ENCODE peak calls at places on chromosomes 16 and 17, in four cellular contexts. S, A, X and F are unnamed samples.

GRCh38 chr17:20896153-20896649 is 146.6 kb downstream of the USP22 start:
- DNase-seq in S (peak), A (no peak), X (no peak), F (peak)

GRCh38 chr17:4856937-4857314 is 23.8 kb downstream of the MINK1 start:
- DNase-seq in S (no peak), A (no peak), X (no peak), F (no peak)

GRCh38 chr16:89525146-89525913 is 17.1 kb downstream of the SPG7 start:
- DNase-seq in S (peak), A (no peak), X (no peak), F (no peak)

GRCh38 chr17:39209317-39210092 is 9.4 kb downstream of the RPL19 start:
- DNase-seq in S (peak), A (peak), X (no peak), F (peak)

GRCh38 chr16:53991181-53992056 is 287.5 kb downstream of the FTO start:
- DNase-seq in S (no peak), A (no peak), X (no peak), F (no peak)

GRCh38 chr17:17839792-17840707 is 3.3 kb upstream of the SREBF1 start:
- DNase-seq in S (peak), A (peak), X (peak), F (peak)

GRCh38 chr17:58284613-58285421 is 4.1 kb upstream of the MPO start:
- DNase-seq in S (no peak), A (no peak), X (peak), F (peak)

GRCh38 chr16:27426423-27427408 is 24.7 kb downstream of the IL21R start:
- DNase-seq in S (peak), A (no peak), X (no peak), F (no peak)

GRCh38 chr16:83532634-83533033 is 275.1 kb upstream of the HSBP1 start:
- DNase-seq in S (no peak), A (no peak), X (no peak), F (no peak)

GRCh38 chr17:44918006-44918405 is 2.7 kb upstream of the GFAP start:
- DNase-seq in S (no peak), A (no peak), X (no peak), F (no peak)

GRCh38 chr17:44919411-44919810 is 4.1 kb upstream of the GFAP start:
- DNase-seq in S (no peak), A (no peak), X (no peak), F (no peak)

GRCh38 chr17:44921122-44921882 is 6.0 kb upstream of the GFAP start:
- DNase-seq in S (no peak), A (no peak), X (no peak), F (peak)

GRCh38 chr17:44920565-44920940 is 5.3 kb upstream of the GFAP start:
- DNase-seq in S (peak), A (no peak), X (no peak), F (no peak)

DNA sequence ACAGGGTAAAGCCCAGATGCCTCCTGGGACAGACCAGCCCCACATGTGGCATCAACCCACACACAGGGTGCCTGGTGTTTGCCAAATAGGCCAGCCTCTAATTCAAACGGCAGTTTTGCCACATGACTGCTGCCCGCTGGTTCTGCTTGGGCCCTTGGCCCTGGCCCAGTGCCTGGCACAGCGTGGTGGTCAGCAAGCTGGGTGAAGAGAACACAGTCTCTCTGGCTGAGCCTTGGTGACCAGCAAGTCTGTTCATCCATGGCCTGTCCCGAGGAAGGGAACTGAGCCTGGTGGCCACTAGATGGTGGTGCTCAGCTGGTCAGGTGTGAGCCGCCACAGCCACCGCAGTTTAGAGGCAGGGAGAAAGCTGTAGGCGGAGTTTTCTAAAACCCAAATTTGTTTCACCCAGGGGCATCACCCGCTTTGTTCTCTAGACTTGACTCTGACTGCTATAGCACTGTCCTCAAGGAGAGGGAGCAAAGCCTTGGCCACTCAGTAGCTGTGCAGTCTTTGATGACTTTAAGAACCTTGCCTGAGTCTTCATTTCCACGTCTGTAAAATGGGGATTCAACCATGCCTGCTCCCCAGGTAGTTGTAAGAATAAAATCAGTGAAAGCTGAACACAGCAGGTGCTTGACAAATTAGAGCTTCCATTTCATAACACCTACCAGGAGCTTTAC is 4.7 kb upstream of the GFAP start:
- DNase-seq in S (peak), A (peak), X (peak), F (peak)
- TF ChIP-seq POLR2A in S (no peak), A (no peak), X (no peak), F (no peak)

GRCh38 chr16:57764006-57764340 is 28.4 kb downstream of the KATNB1 start:
- DNase-seq in S (no peak), A (no peak), X (no peak), F (no peak)
- H3K4me3 ChIP-seq in S (no peak), A (no peak), X (no peak), F (no peak)

GRCh38 chr16:74608944-74609343 is 2.0 kb upstream of the GLG1 start:
- DNase-seq in S (no peak), A (no peak), X (no peak), F (no peak)
- TF ChIP-seq CTCF in S (no peak), A (no peak), X (no peak), F (no peak)

DNA sequence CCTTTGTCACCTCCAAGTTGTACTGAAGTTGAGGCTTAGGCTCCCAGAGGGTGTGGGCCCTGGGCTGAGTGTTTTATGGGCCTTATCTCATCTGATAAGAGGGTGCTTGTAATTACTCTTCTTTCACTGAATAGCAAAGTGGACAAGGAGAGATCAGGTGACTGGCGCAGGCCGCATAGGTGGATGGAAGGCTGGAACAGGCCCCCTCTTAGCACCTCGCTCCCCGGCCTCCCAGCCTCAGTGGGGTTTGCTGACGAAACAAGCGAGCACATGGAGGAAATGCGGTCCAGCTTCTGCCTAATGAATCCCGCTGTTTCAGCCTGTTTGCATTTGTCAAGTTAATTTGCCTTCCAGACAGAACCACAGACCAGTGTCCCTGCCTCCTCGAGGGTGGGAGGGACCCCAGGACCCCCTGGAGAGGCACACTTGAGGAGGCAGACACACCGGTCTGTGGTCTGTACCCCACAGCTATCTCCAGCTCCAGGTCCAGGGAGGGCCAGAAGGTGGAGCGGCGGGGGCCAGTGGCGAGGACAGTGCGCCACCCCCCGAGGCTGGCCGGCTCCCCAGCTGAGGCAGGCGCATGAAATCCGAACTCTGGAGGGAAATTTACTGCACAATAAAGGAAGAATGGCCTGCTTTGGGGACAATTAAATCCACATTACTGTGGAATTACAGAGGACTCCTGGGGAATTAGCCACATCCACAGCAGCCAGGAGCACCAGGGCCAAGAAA is 123.4 kb downstream of the NTN1 start:
- DNase-seq in S (peak), A (no peak), X (no peak), F (no peak)
- TF ChIP-seq POLR2A in S (no peak), A (no peak), X (no peak), F (no peak)

GRCh38 chr17:36949461-36949927 is 740 bp downstream of the AATF start:
- DNase-seq in S (no peak), A (no peak), X (no peak), F (no peak)
- H3K4me3 ChIP-seq in S (peak), A (peak), X (peak), F (peak)

GRCh38 chr17:50719924-50720805 is 762 bp downstream of the LUC7L3 start:
- DNase-seq in S (no peak), A (no peak), X (no peak), F (no peak)
- TF ChIP-seq CTCF in S (no peak), A (no peak), X (no peak), F (no peak)

GRCh38 chr17:15660077-15660476 is 24.0 kb downstream of the TRIM16 start:
- DNase-seq in S (no peak), A (no peak), X (no peak), F (no peak)

GRCh38 chr17:15657868-15658775 is 26.0 kb downstream of the TRIM16 start:
- DNase-seq in S (no peak), A (no peak), X (no peak), F (no peak)

GRCh38 chr17:15662726-15663125 is 21.4 kb downstream of the TRIM16 start:
- DNase-seq in S (no peak), A (no peak), X (no peak), F (no peak)

GRCh38 chr17:15659663-15660062 is 24.4 kb downstream of the TRIM16 start:
- DNase-seq in S (no peak), A (no peak), X (no peak), F (no peak)

GRCh38 chr17:15659236-15659635 is 24.9 kb downstream of the TRIM16 start:
- DNase-seq in S (no peak), A (no peak), X (no peak), F (no peak)
- TF ChIP-seq POLR2A in S (no peak), A (no peak), X (no peak), F (no peak)

GRCh38 chr16:14510939-14511797 is 118.9 kb downstream of the PARN start:
- DNase-seq in S (no peak), A (no peak), X (no peak), F (no peak)
- H3K4me3 ChIP-seq in S (no peak), A (no peak), X (no peak), F (no peak)